ENCODE peak calls at places on chromosomes 12 and 14, in seven cellular contexts. One of them, this sample, is unnamed.

GRCh38 chr12:110245278-110245868 is 35.7 kb upstream of the ATP2A2 start:
- DNase-seq in mesendoderm: peak
- DNase-seq in H9: peak
- DNase-seq in IMR-90: no peak
- DNase-seq in mesenchymal stem cell: no peak
- DNase-seq in H1: no peak
- DNase-seq in trophoblast cell: peak
- DNase-seq in this sample: no peak

GRCh38 chr12:56243731-56244181 is 13.9 kb downstream of the SLC39A5 start:
- DNase-seq in mesendoderm: no peak
- DNase-seq in H9: no peak
- DNase-seq in IMR-90: no peak
- DNase-seq in mesenchymal stem cell: no peak
- DNase-seq in H1: no peak
- DNase-seq in trophoblast cell: no peak
- DNase-seq in this sample: no peak

GRCh38 chr12:27940756-27941402 is 31.7 kb downstream of the PTHLH start:
- DNase-seq in mesendoderm: peak
- DNase-seq in H9: peak
- DNase-seq in IMR-90: peak
- DNase-seq in mesenchymal stem cell: peak
- DNase-seq in H1: peak
- DNase-seq in trophoblast cell: peak
- DNase-seq in this sample: peak

GRCh38 chr12:18595406-18595805 is 142.4 kb downstream of the PLCZ1 start:
- DNase-seq in mesendoderm: peak
- DNase-seq in H9: no peak
- DNase-seq in IMR-90: no peak
- DNase-seq in mesenchymal stem cell: no peak
- DNase-seq in H1: peak
- DNase-seq in trophoblast cell: no peak
- DNase-seq in this sample: no peak

GRCh38 chr12:19836056-19836455 is 396.8 kb downstream of the AEBP2 start:
- DNase-seq in mesendoderm: no peak
- DNase-seq in H9: no peak
- DNase-seq in IMR-90: no peak
- DNase-seq in mesenchymal stem cell: no peak
- DNase-seq in H1: no peak
- DNase-seq in trophoblast cell: no peak
- DNase-seq in this sample: no peak

GRCh38 chr12:93957180-93957579 is 191.2 kb upstream of the PLXNC1 start:
- DNase-seq in mesendoderm: no peak
- DNase-seq in H9: no peak
- DNase-seq in IMR-90: no peak
- DNase-seq in mesenchymal stem cell: no peak
- DNase-seq in H1: no peak
- DNase-seq in trophoblast cell: no peak
- DNase-seq in this sample: no peak

GRCh38 chr12:59149995-59150642 is 229.8 kb upstream of the LRIG3 start:
- DNase-seq in mesendoderm: peak
- DNase-seq in H9: no peak
- DNase-seq in IMR-90: peak
- DNase-seq in mesenchymal stem cell: peak
- DNase-seq in H1: no peak
- DNase-seq in trophoblast cell: peak
- DNase-seq in this sample: peak

GRCh38 chr12:22334696-22335290 is at the start of gene ST8SIA1:
- DNase-seq in mesendoderm: no peak
- DNase-seq in H9: peak
- DNase-seq in IMR-90: no peak
- DNase-seq in mesenchymal stem cell: peak
- DNase-seq in H1: no peak
- DNase-seq in trophoblast cell: no peak
- DNase-seq in this sample: peak

GRCh38 chr14:51448831-51449665 is 202.7 kb upstream of the FRMD6 start:
- DNase-seq in mesendoderm: no peak
- DNase-seq in H9: no peak
- DNase-seq in IMR-90: peak
- DNase-seq in mesenchymal stem cell: peak
- DNase-seq in H1: no peak
- DNase-seq in trophoblast cell: peak
- DNase-seq in this sample: no peak

GRCh38 chr14:104542871-104543830 is 36.4 kb upstream of the C14orf180 start:
- DNase-seq in mesendoderm: no peak
- DNase-seq in H9: no peak
- DNase-seq in IMR-90: no peak
- DNase-seq in mesenchymal stem cell: no peak
- DNase-seq in H1: no peak
- DNase-seq in trophoblast cell: no peak
- DNase-seq in this sample: no peak

GRCh38 chr12:31740618-31741017 is 11.8 kb upstream of the AMN1 start:
- DNase-seq in mesendoderm: no peak
- DNase-seq in H9: no peak
- DNase-seq in IMR-90: no peak
- DNase-seq in mesenchymal stem cell: no peak
- DNase-seq in H1: no peak
- DNase-seq in trophoblast cell: no peak
- DNase-seq in this sample: no peak

GRCh38 chr12:98154850-98155249 is 360.5 kb upstream of the TMPO start:
- DNase-seq in mesendoderm: peak
- DNase-seq in H9: peak
- DNase-seq in IMR-90: no peak
- DNase-seq in mesenchymal stem cell: no peak
- DNase-seq in H1: peak
- DNase-seq in trophoblast cell: peak
- DNase-seq in this sample: peak

GRCh38 chr12:41684997-41685396 is 459.7 kb downstream of the GXYLT1 start:
- DNase-seq in mesendoderm: no peak
- DNase-seq in H9: no peak
- DNase-seq in IMR-90: no peak
- DNase-seq in mesenchymal stem cell: peak
- DNase-seq in H1: no peak
- DNase-seq in trophoblast cell: no peak
- DNase-seq in this sample: no peak

GRCh38 chr12:87642245-87642644 is 387.0 kb downstream of the C12orf50 start:
- DNase-seq in mesendoderm: peak
- DNase-seq in H9: no peak
- DNase-seq in IMR-90: no peak
- DNase-seq in mesenchymal stem cell: no peak
- DNase-seq in H1: no peak
- DNase-seq in trophoblast cell: no peak
- DNase-seq in this sample: no peak

GRCh38 chr14:69043007-69043444 is 63.9 kb upstream of the ACTN1 start:
- DNase-seq in mesendoderm: no peak
- DNase-seq in H9: no peak
- DNase-seq in IMR-90: no peak
- DNase-seq in mesenchymal stem cell: no peak
- DNase-seq in H1: no peak
- DNase-seq in trophoblast cell: peak
- DNase-seq in this sample: no peak

GRCh38 chr12:49519574-49519936 is 19.3 kb upstream of the KCNH3 start:
- DNase-seq in mesendoderm: no peak
- DNase-seq in H9: no peak
- DNase-seq in IMR-90: no peak
- DNase-seq in mesenchymal stem cell: no peak
- DNase-seq in H1: no peak
- DNase-seq in trophoblast cell: no peak
- DNase-seq in this sample: no peak

GRCh38 chr12:20212658-20213387 is 155.5 kb upstream of the PDE3A start:
- DNase-seq in mesendoderm: peak
- DNase-seq in H9: peak
- DNase-seq in IMR-90: peak
- DNase-seq in mesenchymal stem cell: peak
- DNase-seq in H1: peak
- DNase-seq in trophoblast cell: peak
- DNase-seq in this sample: peak

GRCh38 chr14:71103662-71104484 is 196.6 kb downstream of the PCNX1 start:
- DNase-seq in mesendoderm: peak
- DNase-seq in H9: no peak
- DNase-seq in IMR-90: peak
- DNase-seq in mesenchymal stem cell: peak
- DNase-seq in H1: no peak
- DNase-seq in trophoblast cell: peak
- DNase-seq in this sample: peak

DNA sequence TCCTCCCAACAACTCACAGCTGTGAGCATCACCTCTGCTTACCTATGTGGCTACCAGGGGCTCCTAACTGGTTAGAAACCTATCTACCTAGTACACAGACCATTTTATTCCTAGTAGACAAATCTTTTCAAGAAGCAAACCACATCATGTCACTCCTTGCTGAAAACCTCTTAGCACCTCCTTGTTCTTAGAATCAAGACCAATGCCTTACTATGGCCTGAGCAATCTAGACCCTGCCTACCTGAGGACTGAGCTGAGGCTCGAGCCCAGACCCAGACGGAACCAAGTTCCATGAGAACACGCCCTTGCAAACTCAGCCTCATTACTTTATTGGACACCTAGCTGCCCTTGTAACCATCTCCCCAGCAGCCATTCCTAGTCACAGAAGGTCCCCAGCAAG is 32.6 kb downstream of the CMKLR1 start:
- DNase-seq in mesendoderm: no peak
- DNase-seq in H9: no peak
- DNase-seq in IMR-90: no peak
- DNase-seq in mesenchymal stem cell: no peak
- DNase-seq in H1: no peak
- DNase-seq in trophoblast cell: no peak
- DNase-seq in this sample: no peak
- H2BK5ac ChIP-seq in mesendoderm: no peak
- H2BK5ac ChIP-seq in H9: no peak
- H2BK5ac ChIP-seq in IMR-90: no peak
- H2BK5ac ChIP-seq in mesenchymal stem cell: no peak
- H2BK5ac ChIP-seq in H1: no peak
- H2BK5ac ChIP-seq in trophoblast cell: no peak
- H2BK5ac ChIP-seq in this sample: no peak

GRCh38 chr14:61898568-61898967 is 136.3 kb downstream of the SNAPC1 start:
- DNase-seq in mesendoderm: no peak
- DNase-seq in H9: no peak
- DNase-seq in IMR-90: no peak
- DNase-seq in mesenchymal stem cell: no peak
- DNase-seq in H1: no peak
- DNase-seq in trophoblast cell: no peak
- DNase-seq in this sample: no peak
- H2BK5ac ChIP-seq in mesendoderm: no peak
- H2BK5ac ChIP-seq in H9: no peak
- H2BK5ac ChIP-seq in IMR-90: no peak
- H2BK5ac ChIP-seq in mesenchymal stem cell: no peak
- H2BK5ac ChIP-seq in H1: no peak
- H2BK5ac ChIP-seq in trophoblast cell: no peak
- H2BK5ac ChIP-seq in this sample: no peak

GRCh38 chr12:53603196-53603595 is 23.0 kb downstream of the ATF7 start:
- DNase-seq in mesendoderm: no peak
- DNase-seq in H9: no peak
- DNase-seq in IMR-90: no peak
- DNase-seq in mesenchymal stem cell: no peak
- DNase-seq in H1: no peak
- DNase-seq in trophoblast cell: no peak
- DNase-seq in this sample: no peak

GRCh38 chr12:53600490-53601295 is 25.5 kb downstream of the ATF7 start:
- DNase-seq in mesendoderm: no peak
- DNase-seq in H9: no peak
- DNase-seq in IMR-90: no peak
- DNase-seq in mesenchymal stem cell: no peak
- DNase-seq in H1: no peak
- DNase-seq in trophoblast cell: no peak
- DNase-seq in this sample: no peak

GRCh38 chr12:53599579-53599978 is 26.6 kb downstream of the ATF7 start:
- DNase-seq in mesendoderm: no peak
- DNase-seq in H9: no peak
- DNase-seq in IMR-90: no peak
- DNase-seq in mesenchymal stem cell: no peak
- DNase-seq in H1: no peak
- DNase-seq in trophoblast cell: no peak
- DNase-seq in this sample: no peak

GRCh38 chr12:53602176-53602942 is 23.8 kb downstream of the ATF7 start:
- DNase-seq in mesendoderm: no peak
- DNase-seq in H9: no peak
- DNase-seq in IMR-90: no peak
- DNase-seq in mesenchymal stem cell: no peak
- DNase-seq in H1: no peak
- DNase-seq in trophoblast cell: no peak
- DNase-seq in this sample: no peak

DNA sequence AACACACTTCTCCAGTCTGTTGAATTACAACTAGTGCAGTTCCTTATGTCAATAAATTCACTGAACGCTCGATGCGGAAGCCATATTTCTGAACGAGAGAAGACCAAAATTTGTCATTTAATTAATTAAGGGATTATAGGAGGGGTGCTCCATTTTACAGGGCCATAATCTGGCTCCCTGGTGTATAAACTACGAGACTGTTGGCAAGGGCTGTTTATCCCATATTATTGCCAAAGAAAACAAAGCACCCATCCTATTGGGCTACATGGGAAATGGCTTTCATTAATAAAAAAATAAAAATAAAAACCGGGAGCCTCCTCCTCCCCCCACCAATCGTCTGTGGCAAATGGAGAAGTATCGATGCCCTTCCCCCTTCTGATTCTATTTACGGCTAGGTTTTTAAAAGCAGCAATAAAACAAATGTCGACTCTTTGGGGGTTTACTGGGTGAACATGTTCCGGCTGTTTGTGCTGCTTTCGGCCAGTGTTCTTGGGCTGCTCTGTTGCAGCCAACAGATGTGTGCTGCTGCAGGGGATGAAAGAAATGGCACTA is 24.8 kb downstream of the ATF7 start:
- DNase-seq in mesendoderm: no peak
- DNase-seq in H9: no peak
- DNase-seq in IMR-90: no peak
- DNase-seq in mesenchymal stem cell: no peak
- DNase-seq in H1: no peak
- DNase-seq in trophoblast cell: no peak
- DNase-seq in this sample: no peak
- H2BK5ac ChIP-seq in mesendoderm: no peak
- H2BK5ac ChIP-seq in H9: no peak
- H2BK5ac ChIP-seq in IMR-90: no peak
- H2BK5ac ChIP-seq in mesenchymal stem cell: no peak
- H2BK5ac ChIP-seq in H1: no peak
- H2BK5ac ChIP-seq in trophoblast cell: no peak
- H2BK5ac ChIP-seq in this sample: no peak

GRCh38 chr12:69501154-69501895 is 31.1 kb downstream of the FRS2 start:
- DNase-seq in mesendoderm: no peak
- DNase-seq in H9: no peak
- DNase-seq in IMR-90: peak
- DNase-seq in mesenchymal stem cell: no peak
- DNase-seq in H1: no peak
- DNase-seq in trophoblast cell: no peak
- DNase-seq in this sample: no peak

GRCh38 chr12:69495071-69495470 is 24.9 kb downstream of the FRS2 start:
- DNase-seq in mesendoderm: no peak
- DNase-seq in H9: no peak
- DNase-seq in IMR-90: no peak
- DNase-seq in mesenchymal stem cell: no peak
- DNase-seq in H1: no peak
- DNase-seq in trophoblast cell: no peak
- DNase-seq in this sample: no peak

GRCh38 chr12:69492739-69493138 is 22.6 kb downstream of the FRS2 start:
- DNase-seq in mesendoderm: no peak
- DNase-seq in H9: no peak
- DNase-seq in IMR-90: no peak
- DNase-seq in mesenchymal stem cell: no peak
- DNase-seq in H1: no peak
- DNase-seq in trophoblast cell: no peak
- DNase-seq in this sample: no peak

GRCh38 chr12:69500631-69501030 is 30.4 kb downstream of the FRS2 start:
- DNase-seq in mesendoderm: no peak
- DNase-seq in H9: no peak
- DNase-seq in IMR-90: peak
- DNase-seq in mesenchymal stem cell: no peak
- DNase-seq in H1: no peak
- DNase-seq in trophoblast cell: peak
- DNase-seq in this sample: no peak

GRCh38 chr12:69497308-69498026 is 27.3 kb downstream of the FRS2 start:
- DNase-seq in mesendoderm: no peak
- DNase-seq in H9: no peak
- DNase-seq in IMR-90: peak
- DNase-seq in mesenchymal stem cell: peak
- DNase-seq in H1: no peak
- DNase-seq in trophoblast cell: no peak
- DNase-seq in this sample: no peak
- H2BK5ac ChIP-seq in mesendoderm: no peak
- H2BK5ac ChIP-seq in H9: no peak
- H2BK5ac ChIP-seq in IMR-90: peak
- H2BK5ac ChIP-seq in mesenchymal stem cell: no peak
- H2BK5ac ChIP-seq in H1: no peak
- H2BK5ac ChIP-seq in trophoblast cell: no peak
- H2BK5ac ChIP-seq in this sample: no peak

This sample was measured in neuronal stem cell.